ENCODE peak calls at places on chromosomes 1 and 21, in five cellular contexts. One of them, this sample, is unnamed.

GRCh38 chr1:168507828-168508227 is 36.0 kb downstream of the XCL2 start:
- DNase-seq in osteoblast: no peak
- DNase-seq in IMR-90: no peak
- DNase-seq in HL-60: no peak
- DNase-seq in neural progenitor cell: no peak
- DNase-seq in this sample: no peak

GRCh38 chr21:26842300-26842699 is 2.9 kb downstream of the ADAMTS1 start:
- DNase-seq in osteoblast: peak
- DNase-seq in IMR-90: peak
- DNase-seq in HL-60: no peak
- DNase-seq in neural progenitor cell: no peak
- DNase-seq in this sample: no peak

GRCh38 chr1:92833840-92834239 is 2.0 kb downstream of the RPL5 start:
- DNase-seq in osteoblast: no peak
- DNase-seq in IMR-90: no peak
- DNase-seq in HL-60: no peak
- DNase-seq in neural progenitor cell: no peak
- DNase-seq in this sample: no peak

GRCh38 chr1:63955746-63956145 is 181.9 kb downstream of the ROR1 start:
- DNase-seq in osteoblast: no peak
- DNase-seq in IMR-90: peak
- DNase-seq in HL-60: no peak
- DNase-seq in neural progenitor cell: no peak
- DNase-seq in this sample: no peak

GRCh38 chr1:98749152-98749756 is 87.7 kb downstream of the SNX7 start:
- DNase-seq in osteoblast: no peak
- DNase-seq in IMR-90: peak
- DNase-seq in HL-60: no peak
- DNase-seq in neural progenitor cell: no peak
- DNase-seq in this sample: peak

GRCh38 chr21:32328595-32328994 is 29.9 kb downstream of the MRAP start:
- DNase-seq in osteoblast: no peak
- DNase-seq in IMR-90: peak
- DNase-seq in HL-60: no peak
- DNase-seq in neural progenitor cell: no peak
- DNase-seq in this sample: no peak

GRCh38 chr1:245701631-245702030 is 546.8 kb downstream of the KIF26B start:
- DNase-seq in osteoblast: peak
- DNase-seq in IMR-90: no peak
- DNase-seq in HL-60: no peak
- DNase-seq in neural progenitor cell: no peak
- DNase-seq in this sample: no peak

GRCh38 chr1:16209847-16210407 is 2.5 kb downstream of the ARHGEF19 start:
- DNase-seq in osteoblast: peak
- DNase-seq in IMR-90: peak
- DNase-seq in HL-60: no peak
- DNase-seq in neural progenitor cell: peak
- DNase-seq in this sample: no peak

GRCh38 chr1:41383094-41383852 is 22.0 kb downstream of the FOXO6 start:
- DNase-seq in osteoblast: peak
- DNase-seq in IMR-90: peak
- DNase-seq in HL-60: peak
- DNase-seq in neural progenitor cell: peak
- DNase-seq in this sample: no peak

GRCh38 chr21:38664315-38664714 is 141.4 kb upstream of the ETS2 start:
- DNase-seq in osteoblast: no peak
- DNase-seq in IMR-90: no peak
- DNase-seq in HL-60: no peak
- DNase-seq in neural progenitor cell: no peak
- DNase-seq in this sample: no peak

GRCh38 chr1:11373029-11373964 is 100.3 kb downstream of the UBIAD1 start:
- DNase-seq in osteoblast: peak
- DNase-seq in IMR-90: no peak
- DNase-seq in HL-60: no peak
- DNase-seq in neural progenitor cell: no peak
- DNase-seq in this sample: no peak

GRCh38 chr1:6052543-6053205 is 7.0 kb downstream of the KCNAB2 start:
- DNase-seq in osteoblast: peak
- DNase-seq in IMR-90: peak
- DNase-seq in HL-60: peak
- DNase-seq in neural progenitor cell: peak
- DNase-seq in this sample: peak

GRCh38 chr1:219176168-219176567 is 2.5 kb downstream of the LYPLAL1 start:
- DNase-seq in osteoblast: no peak
- DNase-seq in IMR-90: no peak
- DNase-seq in HL-60: no peak
- DNase-seq in neural progenitor cell: no peak
- DNase-seq in this sample: peak
- H3K4me3 ChIP-seq in osteoblast: no peak
- H3K4me3 ChIP-seq in IMR-90: no peak
- H3K4me3 ChIP-seq in HL-60: no peak
- H3K4me3 ChIP-seq in neural progenitor cell: no peak
- H3K4me3 ChIP-seq in this sample: peak

DNA sequence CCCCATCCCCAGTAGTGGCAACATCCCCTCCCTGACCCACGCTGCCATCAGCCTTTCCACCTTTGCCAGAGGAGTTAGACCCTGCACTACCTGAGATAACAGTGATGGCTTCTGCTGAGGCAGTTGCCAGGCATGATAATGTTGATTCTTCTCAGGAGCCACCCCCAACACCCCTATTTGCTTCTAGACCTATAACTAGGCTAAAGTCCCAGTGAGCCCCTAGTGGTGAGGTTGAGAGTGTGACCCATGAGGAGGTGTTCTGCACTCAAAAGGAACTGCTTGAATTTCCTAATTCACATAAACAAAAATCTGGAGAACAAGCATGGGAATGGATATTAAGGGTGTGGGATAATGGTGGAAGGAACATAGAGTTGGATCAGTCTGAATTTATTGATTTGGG is 159.6 kb upstream of the COL11A1 start:
- DNase-seq in osteoblast: no peak
- DNase-seq in IMR-90: no peak
- DNase-seq in HL-60: no peak
- DNase-seq in neural progenitor cell: peak
- DNase-seq in this sample: no peak
- TF ChIP-seq CTCF in osteoblast: no peak
- TF ChIP-seq CTCF in IMR-90: no peak
- TF ChIP-seq CTCF in HL-60: peak
- TF ChIP-seq CTCF in neural progenitor cell: peak
- TF ChIP-seq CTCF in this sample: peak

GRCh38 chr1:9275567-9276034 is 17.1 kb upstream of the SPSB1 start:
- DNase-seq in osteoblast: peak
- DNase-seq in IMR-90: peak
- DNase-seq in HL-60: peak
- DNase-seq in neural progenitor cell: no peak
- DNase-seq in this sample: peak
- H3K4me3 ChIP-seq in osteoblast: peak
- H3K4me3 ChIP-seq in IMR-90: no peak
- H3K4me3 ChIP-seq in HL-60: no peak
- H3K4me3 ChIP-seq in neural progenitor cell: no peak
- H3K4me3 ChIP-seq in this sample: no peak

GRCh38 chr1:149887456-149888159 is 11.8 kb upstream of the BOLA1 start:
- DNase-seq in osteoblast: peak
- DNase-seq in IMR-90: peak
- DNase-seq in HL-60: peak
- DNase-seq in neural progenitor cell: peak
- DNase-seq in this sample: peak
- TF ChIP-seq CTCF in osteoblast: no peak
- TF ChIP-seq CTCF in IMR-90: no peak
- TF ChIP-seq CTCF in HL-60: no peak
- TF ChIP-seq CTCF in neural progenitor cell: no peak
- TF ChIP-seq CTCF in this sample: no peak